ENCODE peak calls at places on chromosome X, in nine cellular contexts. R, X, Q, S, U, A, H, P and J are unnamed samples.

GRCh38 chrX:148380614-148381561 is 119.5 kb upstream of the AFF2 start:
- DNase-seq in R (no peak), X (peak), Q (no peak), S (no peak), U (no peak), A (no peak), H (no peak), P (no peak), J (no peak)

GRCh38 chrX:96685205-96686099 is 810 bp downstream of the DIAPH2 start:
- DNase-seq in R (peak), X (peak), Q (peak), S (peak), U (peak), A (peak), H (no peak), P (no peak), J (no peak)

GRCh38 chrX:150765782-150766350 is 72.7 kb downstream of the MTMR1 start:
- DNase-seq in R (no peak), X (no peak), Q (no peak), S (no peak), U (no peak), A (no peak), H (no peak), P (no peak), J (no peak)

GRCh38 chrX:96006281-96006680 is 678.4 kb upstream of the DIAPH2 start:
- DNase-seq in R (no peak), X (no peak), Q (no peak), S (no peak), U (no peak), A (no peak), H (no peak), P (no peak), J (no peak)

GRCh38 chrX:97527725-97528124 is 644.0 kb downstream of the RPA4 start:
- DNase-seq in R (no peak), X (no peak), Q (no peak), S (no peak), U (no peak), A (no peak), H (no peak), P (no peak), J (no peak)

GRCh38 chrX:14354541-14354940 is 174.8 kb upstream of the GLRA2 start:
- DNase-seq in R (no peak), X (no peak), Q (peak), S (peak), U (peak), A (no peak), H (no peak), P (no peak), J (no peak)

GRCh38 chrX:13115457-13115856 is 71.0 kb upstream of the FAM9C start:
- DNase-seq in R (no peak), X (no peak), Q (no peak), S (no peak), U (no peak), A (no peak), H (no peak), P (no peak), J (no peak)

GRCh38 chrX:100410083-100410590 is at the start of gene PCDH19:
- DNase-seq in R (no peak), X (no peak), Q (peak), S (peak), U (peak), A (peak), H (no peak), P (no peak), J (peak)

GRCh38 chrX:7420712-7421111 is 272.8 kb upstream of the PUDP start:
- DNase-seq in R (no peak), X (no peak), Q (no peak), S (no peak), U (no peak), A (no peak), H (no peak), P (no peak), J (no peak)

GRCh38 chrX:17798921-17799320 is 61.6 kb downstream of the SCML1 start:
- DNase-seq in R (no peak), X (no peak), Q (no peak), S (no peak), U (no peak), A (no peak), H (no peak), P (no peak), J (no peak)

GRCh38 chrX:17801431-17801830 is 59.7 kb downstream of the RAI2 start:
- DNase-seq in R (no peak), X (no peak), Q (no peak), S (no peak), U (no peak), A (no peak), H (no peak), P (no peak), J (no peak)

GRCh38 chrX:17805120-17805519 is 56.0 kb downstream of the RAI2 start:
- DNase-seq in R (no peak), X (no peak), Q (no peak), S (no peak), U (no peak), A (no peak), H (no peak), P (peak), J (no peak)

GRCh38 chrX:17802756-17803155 is 58.3 kb downstream of the RAI2 start:
- DNase-seq in R (no peak), X (no peak), Q (no peak), S (no peak), U (no peak), A (no peak), H (no peak), P (no peak), J (no peak)

DNA sequence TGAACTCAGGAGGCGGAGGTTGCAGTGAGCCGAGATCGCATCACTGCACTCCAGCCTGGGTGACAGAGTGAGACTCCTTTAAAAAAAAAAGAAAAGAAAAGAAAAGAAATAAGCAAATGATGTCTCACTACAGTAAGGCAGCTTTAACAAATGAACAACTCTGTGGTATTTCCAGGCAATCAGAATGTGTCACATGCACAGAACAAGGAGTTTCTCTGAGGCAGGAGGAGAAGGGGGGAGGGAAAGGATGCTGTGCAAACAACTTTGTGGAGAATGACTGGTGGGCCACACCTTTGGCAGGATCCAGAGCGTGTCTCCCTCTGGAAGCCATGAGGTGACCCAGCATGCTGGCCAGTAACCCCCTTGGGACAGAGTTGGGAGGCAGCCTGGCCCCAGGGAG is 57.6 kb downstream of the RAI2 start:
- DNase-seq in R (no peak), X (no peak), Q (no peak), S (no peak), U (no peak), A (no peak), H (no peak), P (no peak), J (no peak)
- TF ChIP-seq CTCF in R (no peak), X (no peak), Q (no peak), S (no peak), U (no peak), A (no peak), H (no peak), P (no peak), J (no peak)

GRCh38 chrX:94814216-94814615 is 1140.2 kb downstream of the FAM133A start:
- DNase-seq in R (no peak), X (no peak), Q (no peak), S (no peak), U (no peak), A (no peak), H (no peak), P (no peak), J (no peak)

DNA sequence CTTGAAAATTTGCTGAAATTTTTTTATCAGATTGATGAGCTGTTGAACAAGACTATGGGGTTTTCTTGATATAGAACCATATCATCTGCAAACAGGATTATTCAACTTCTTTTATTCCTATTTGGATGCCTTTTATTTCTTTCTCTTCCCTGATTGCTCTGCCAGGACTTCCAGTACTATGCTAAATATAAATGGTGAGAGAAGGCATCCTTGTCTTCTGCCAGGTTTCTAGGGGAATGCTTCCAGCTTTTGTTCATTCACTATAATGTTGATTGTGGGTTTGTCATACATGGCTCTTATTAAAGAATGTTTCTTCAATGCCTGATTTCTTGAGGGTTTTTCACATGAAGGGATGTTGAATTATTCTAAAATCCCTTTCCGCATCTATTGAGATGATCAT is 1139.5 kb downstream of the FAM133A start:
- DNase-seq in R (no peak), X (no peak), Q (no peak), S (no peak), U (no peak), A (no peak), H (no peak), P (no peak), J (no peak)
- TF ChIP-seq CTCF in R (no peak), X (no peak), Q (no peak), S (no peak), U (no peak), A (no peak), H (no peak), P (no peak), J (no peak)

GRCh38 chrX:118255921-118256320 is 90.0 kb upstream of the WDR44 start:
- DNase-seq in R (no peak), X (no peak), Q (no peak), S (no peak), U (no peak), A (no peak), H (no peak), P (no peak), J (no peak)

GRCh38 chrX:118257781-118258180 is 88.1 kb upstream of the WDR44 start:
- DNase-seq in R (no peak), X (no peak), Q (no peak), S (no peak), U (no peak), A (no peak), H (no peak), P (no peak), J (no peak)

GRCh38 chrX:118252967-118253366 is 92.9 kb upstream of the WDR44 start:
- DNase-seq in R (no peak), X (no peak), Q (no peak), S (no peak), U (no peak), A (no peak), H (no peak), P (no peak), J (no peak)

GRCh38 chrX:118251251-118251650 is 94.7 kb upstream of the WDR44 start:
- DNase-seq in R (no peak), X (no peak), Q (peak), S (peak), U (peak), A (no peak), H (no peak), P (no peak), J (no peak)

GRCh38 chrX:118254611-118255010 is 91.3 kb upstream of the WDR44 start:
- DNase-seq in R (no peak), X (peak), Q (peak), S (peak), U (no peak), A (peak), H (peak), P (peak), J (no peak)
- TF ChIP-seq CTCF in R (peak), X (peak), Q (peak), S (peak), U (peak), A (peak), H (peak), P (peak), J (peak)

GRCh38 chrX:149650162-149650561 is 18.6 kb upstream of the TMEM185A start:
- DNase-seq in R (no peak), X (no peak), Q (no peak), S (no peak), U (no peak), A (no peak), H (no peak), P (no peak), J (no peak)

GRCh38 chrX:149652232-149652981 is 20.8 kb upstream of the TMEM185A start:
- DNase-seq in R (no peak), X (no peak), Q (no peak), S (no peak), U (no peak), A (no peak), H (no peak), P (no peak), J (no peak)

GRCh38 chrX:149643496-149643895 is 11.9 kb upstream of the TMEM185A start:
- DNase-seq in R (no peak), X (no peak), Q (no peak), S (no peak), U (no peak), A (no peak), H (no peak), P (no peak), J (no peak)

GRCh38 chrX:149647505-149647904 is 15.9 kb upstream of the TMEM185A start:
- DNase-seq in R (no peak), X (no peak), Q (no peak), S (no peak), U (no peak), A (no peak), H (no peak), P (no peak), J (no peak)

GRCh38 chrX:149648932-149649331 is 17.3 kb upstream of the TMEM185A start:
- DNase-seq in R (no peak), X (no peak), Q (no peak), S (no peak), U (no peak), A (no peak), H (no peak), P (no peak), J (no peak)
- TF ChIP-seq CTCF in R (no peak), X (no peak), Q (no peak), S (no peak), U (no peak), A (no peak), H (no peak), P (peak), J (no peak)

DNA sequence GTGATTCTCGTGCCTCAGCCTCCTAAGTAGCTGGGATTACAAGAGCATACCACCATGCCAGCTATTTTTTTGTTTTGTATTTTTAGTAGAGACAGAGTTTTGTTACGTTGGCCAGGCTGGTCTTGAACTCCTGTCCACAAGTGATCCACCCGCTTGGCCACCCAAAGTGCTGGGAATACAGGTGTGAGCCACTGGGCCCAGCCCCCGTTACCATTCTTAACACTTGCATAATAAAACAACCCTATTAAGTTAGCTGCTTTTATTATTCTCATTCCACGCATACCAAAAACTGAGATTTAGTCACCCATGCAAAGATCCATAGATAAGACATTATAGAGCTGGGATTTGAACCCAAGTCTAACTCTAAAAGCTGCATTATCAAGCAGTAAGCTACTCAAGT is 6.0 kb upstream of the TEX13A start:
- DNase-seq in R (no peak), X (no peak), Q (no peak), S (no peak), U (no peak), A (no peak), H (no peak), P (no peak), J (no peak)
- TF ChIP-seq CTCF in R (no peak), X (no peak), Q (no peak), S (no peak), U (no peak), A (no peak), H (no peak), P (no peak), J (no peak)

DNA sequence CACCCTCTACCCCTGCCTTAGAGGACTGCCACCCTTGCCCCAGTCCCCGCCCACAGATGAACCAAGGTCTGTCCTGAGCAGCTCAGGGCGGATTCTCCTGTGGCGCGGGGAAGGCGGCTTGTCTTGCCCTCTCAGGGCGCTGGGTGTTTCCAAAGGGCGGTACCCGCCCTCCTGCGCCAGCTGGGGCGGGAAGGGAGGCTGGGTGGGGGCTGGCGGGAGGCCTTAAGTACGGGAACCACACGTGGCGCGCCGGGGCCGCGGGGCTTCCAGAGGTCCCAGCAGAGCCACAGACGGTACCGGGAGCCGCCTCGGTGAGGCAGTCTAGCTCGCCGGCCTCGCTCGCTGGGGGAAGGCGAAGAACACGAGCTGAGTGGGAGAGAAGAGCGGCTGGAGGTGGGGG is 361.1 kb downstream of the MID1IP1 start:
- DNase-seq in R (no peak), X (no peak), Q (no peak), S (no peak), U (no peak), A (no peak), H (no peak), P (no peak), J (no peak)
- TF ChIP-seq CTCF in R (peak), X (no peak), Q (no peak), S (peak), U (no peak), A (no peak), H (no peak), P (no peak), J (no peak)